ENCODE peak calls at places on chromosomes 6 and 20, in seven cellular contexts. Q, M, T, O, V, F and U are unnamed samples.

GRCh38 chr6:36964349-36964748 is 9.8 kb downstream of the PI16 start:
- DNase-seq in T (no peak), O (no peak), F (no peak), V (no peak), Q (no peak), M (no peak), U (no peak)

GRCh38 chr6:162750776-162751175 is 23.0 kb downstream of the PACRG start:
- DNase-seq in M (no peak), O (no peak), F (peak), V (no peak), Q (no peak), T (no peak), U (no peak)

GRCh38 chr20:57882451-57883161 is 172.8 kb upstream of the PMEPA1 start:
- DNase-seq in Q (no peak), O (no peak), T (no peak), V (no peak), M (no peak), F (no peak), U (peak)

GRCh38 chr6:112284603-112285002 is 30.2 kb upstream of the LAMA4 start:
- DNase-seq in O (no peak), F (no peak), T (no peak), M (no peak), V (no peak), Q (no peak), U (no peak)

GRCh38 chr6:35775031-35775430 is 1.4 kb upstream of the CLPSL2 start:
- DNase-seq in O (no peak), T (no peak), M (no peak), F (no peak), V (no peak), Q (no peak), U (no peak)

GRCh38 chr6:47258724-47259347 is 50.9 kb downstream of the TNFRSF21 start:
- DNase-seq in M (no peak), T (no peak), O (no peak), V (no peak), F (no peak), Q (no peak), U (no peak)

GRCh38 chr6:89985744-89986493 is 91.7 kb downstream of the GJA10 start:
- DNase-seq in F (peak), O (peak), T (no peak), M (peak), Q (no peak), V (no peak), U (no peak)

GRCh38 chr20:49475292-49475691 is 7.2 kb downstream of the KCNB1 start:
- DNase-seq in Q (no peak), M (no peak), T (no peak), O (no peak), V (no peak), F (no peak), U (no peak)

GRCh38 chr20:21090112-21090737 is 15.9 kb downstream of the LINC00237 start:
- DNase-seq in Q (no peak), T (no peak), V (no peak), F (no peak), O (no peak), M (no peak), U (no peak)

GRCh38 chr6:144408151-144408550 is 123.0 kb downstream of the UTRN start:
- DNase-seq in Q (no peak), O (no peak), F (peak), M (no peak), T (no peak), V (no peak), U (no peak)

GRCh38 chr6:131893198-131893597 is 58.0 kb downstream of the CCN2 start:
- DNase-seq in Q (no peak), V (no peak), M (no peak), O (no peak), T (no peak), F (no peak), U (no peak)

DNA sequence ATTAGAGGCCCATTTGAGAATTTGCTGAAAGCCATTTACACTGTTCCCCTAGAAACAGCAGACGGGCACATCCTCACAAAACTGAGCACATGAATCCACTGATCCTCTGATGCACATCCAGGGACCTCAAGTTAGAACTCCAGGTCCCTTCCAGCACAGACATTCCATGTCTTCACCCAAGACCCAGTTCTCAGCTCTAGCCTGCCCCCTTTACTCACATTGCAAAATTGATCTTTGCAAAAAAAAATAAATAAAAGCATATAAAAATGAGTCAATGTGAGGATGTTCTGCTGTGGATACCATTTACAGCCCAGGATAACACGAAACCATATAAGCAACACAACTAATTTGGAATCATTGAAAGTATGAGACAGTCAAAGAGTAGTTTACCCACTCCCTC is 458.2 kb upstream of the JARID2 start:
- DNase-seq in V (no peak), Q (no peak), F (no peak), T (no peak), M (no peak), O (no peak), U (no peak)
- TF ChIP-seq CTCF in V (no peak), Q (no peak), F (no peak), T (no peak), M (no peak), O (peak), U (no peak)

GRCh38 chr6:107868867-107869611 is 44.9 kb upstream of the SCML4 start:
- DNase-seq in Q (no peak), F (no peak), V (no peak), O (no peak), M (no peak), T (no peak), U (no peak)

GRCh38 chr6:107864235-107864970 is 40.3 kb upstream of the SCML4 start:
- DNase-seq in T (no peak), V (no peak), O (no peak), F (no peak), Q (no peak), M (no peak), U (no peak)

GRCh38 chr6:107869871-107870270 is 45.8 kb upstream of the SCML4 start:
- DNase-seq in T (no peak), Q (no peak), V (no peak), O (peak), M (no peak), F (no peak), U (no peak)

GRCh38 chr6:107867302-107867615 is 43.1 kb upstream of the SCML4 start:
- DNase-seq in V (no peak), F (no peak), T (no peak), Q (no peak), O (no peak), M (no peak), U (no peak)

DNA sequence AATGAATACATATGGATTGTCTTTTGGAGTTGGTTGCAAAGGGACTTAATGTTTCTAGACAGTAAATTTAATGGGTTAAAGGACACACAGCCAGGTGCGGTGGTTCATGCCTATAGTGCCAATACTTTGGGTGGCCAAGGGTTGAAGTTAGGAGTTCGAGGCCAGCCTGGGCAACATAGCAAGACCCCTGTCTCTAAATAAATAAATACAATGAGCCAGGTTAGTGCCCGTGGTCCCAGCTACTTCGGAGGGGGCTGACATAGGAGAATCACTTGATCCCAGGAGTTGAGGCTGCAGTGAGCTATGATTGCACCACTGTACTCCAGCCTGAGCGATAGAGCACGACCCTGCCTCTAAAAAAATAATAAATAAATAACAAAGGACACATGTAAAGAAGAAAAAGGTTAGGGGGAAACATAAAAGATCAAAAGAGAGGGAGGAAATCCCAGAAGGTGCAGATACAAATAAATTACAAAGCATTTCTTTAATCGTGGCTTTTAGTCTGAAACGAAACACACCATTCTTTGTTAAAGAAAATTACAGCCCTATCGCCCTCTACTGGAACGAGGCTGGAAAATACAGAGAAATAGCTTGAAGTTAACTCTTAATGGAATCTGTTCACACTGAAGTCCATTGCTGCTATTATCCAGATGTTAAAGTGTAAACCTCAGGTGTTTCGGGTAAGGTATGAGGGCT is 42.6 kb upstream of the SCML4 start:
- DNase-seq in O (no peak), Q (peak), F (peak), M (no peak), V (no peak), T (no peak), U (no peak)
- TF ChIP-seq CTCF in O (peak), Q (peak), F (peak), M (peak), V (peak), T (peak), U (peak)

GRCh38 chr6:32168350-32168749 is 4.0 kb downstream of the EGFL8 start:
- DNase-seq in V (no peak), F (no peak), M (no peak), Q (no peak), O (no peak), T (no peak), U (no peak)

GRCh38 chr6:32167154-32167760 is 2.9 kb downstream of the EGFL8 start:
- DNase-seq in O (no peak), F (no peak), T (no peak), M (peak), Q (no peak), V (no peak), U (no peak)

GRCh38 chr6:32167761-32168262 is 3.4 kb downstream of the EGFL8 start:
- DNase-seq in O (peak), V (no peak), Q (no peak), M (no peak), T (no peak), F (no peak), U (no peak)

GRCh38 chr6:32164295-32164694 is at the start of gene EGFL8:
- DNase-seq in Q (no peak), M (no peak), F (no peak), T (no peak), V (no peak), O (no peak), U (no peak)

GRCh38 chr6:32166411-32167061 is 2.1 kb downstream of the EGFL8 start:
- DNase-seq in O (peak), V (no peak), M (peak), F (no peak), Q (no peak), T (no peak), U (no peak)
- TF ChIP-seq CTCF in O (peak), V (no peak), M (no peak), F (no peak), Q (no peak), T (no peak), U (no peak)

GRCh38 chr6:157597461-157598312 is 216.7 kb downstream of the ZDHHC14 start:
- DNase-seq in T (no peak), F (peak), V (no peak), Q (peak), O (peak), M (peak), U (no peak)
- TF ChIP-seq CTCF in T (peak), F (peak), V (peak), Q (peak), O (peak), M (peak), U (peak)

GRCh38 chr6:101395345-101395744 is 1.8 kb downstream of the GRIK2 start:
- DNase-seq in O (no peak), T (no peak), V (no peak), F (no peak), Q (no peak), M (no peak), U (no peak)
- TF ChIP-seq CTCF in O (no peak), T (no peak), V (peak), F (no peak), Q (no peak), M (no peak), U (peak)

DNA sequence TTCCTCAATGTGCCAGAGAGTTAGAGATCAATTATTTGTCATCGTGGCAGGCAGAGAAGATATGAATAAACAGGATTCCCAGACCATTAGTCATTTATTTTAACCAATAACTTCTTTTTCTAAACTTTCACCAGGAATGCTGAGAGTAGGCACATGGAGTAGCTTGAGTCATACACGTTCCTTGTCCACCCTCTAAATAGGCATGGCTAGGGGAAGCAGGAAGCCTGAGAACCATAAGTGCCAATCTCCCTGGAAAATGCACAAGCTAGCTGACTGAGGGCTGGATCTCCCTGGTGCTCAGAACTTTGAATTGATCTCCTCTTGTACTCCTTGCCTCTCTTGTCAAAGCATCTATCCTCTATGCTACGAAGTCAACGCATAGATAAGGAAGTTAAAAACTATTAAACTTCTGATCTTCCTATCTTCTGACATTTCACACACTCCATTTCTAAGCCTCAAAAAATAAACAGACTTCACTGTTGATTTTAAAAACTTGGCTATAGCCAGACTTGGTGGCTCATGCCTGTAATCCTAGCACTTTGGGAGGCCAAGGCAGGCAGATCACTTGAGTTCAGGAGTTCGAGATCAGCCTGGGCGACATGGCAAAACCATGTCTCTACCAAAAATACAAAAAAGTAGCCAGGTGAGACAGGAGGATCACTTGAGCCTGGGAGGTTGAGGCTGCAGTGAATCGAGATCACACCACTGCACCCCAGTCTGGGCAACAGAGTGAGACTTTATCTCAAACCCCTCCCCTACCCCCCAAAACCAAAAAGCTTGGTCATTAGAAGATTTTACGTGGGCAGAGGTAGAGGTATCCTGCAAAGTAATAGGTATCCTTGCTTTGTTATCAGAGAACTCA is 11.8 kb downstream of the ADTRP start:
- DNase-seq in M (no peak), F (peak), Q (no peak), T (no peak), V (peak), O (no peak), U (no peak)
- TF ChIP-seq CTCF in M (no peak), F (no peak), Q (no peak), T (no peak), V (no peak), O (no peak), U (no peak)

GRCh38 chr6:156189714-156190113 is 587.5 kb upstream of the ARID1B start:
- DNase-seq in T (no peak), F (no peak), O (no peak), M (no peak), Q (no peak), V (no peak), U (no peak)

GRCh38 chr6:156183678-156184077 is 593.5 kb upstream of the ARID1B start:
- DNase-seq in T (no peak), V (no peak), Q (no peak), F (no peak), M (no peak), O (no peak), U (no peak)

GRCh38 chr6:156182356-156182755 is 594.8 kb upstream of the ARID1B start:
- DNase-seq in V (no peak), Q (no peak), F (no peak), O (no peak), T (no peak), M (no peak), U (no peak)

GRCh38 chr6:156189195-156189594 is 588.0 kb upstream of the ARID1B start:
- DNase-seq in F (no peak), M (no peak), T (no peak), V (no peak), Q (no peak), O (no peak), U (no peak)

DNA sequence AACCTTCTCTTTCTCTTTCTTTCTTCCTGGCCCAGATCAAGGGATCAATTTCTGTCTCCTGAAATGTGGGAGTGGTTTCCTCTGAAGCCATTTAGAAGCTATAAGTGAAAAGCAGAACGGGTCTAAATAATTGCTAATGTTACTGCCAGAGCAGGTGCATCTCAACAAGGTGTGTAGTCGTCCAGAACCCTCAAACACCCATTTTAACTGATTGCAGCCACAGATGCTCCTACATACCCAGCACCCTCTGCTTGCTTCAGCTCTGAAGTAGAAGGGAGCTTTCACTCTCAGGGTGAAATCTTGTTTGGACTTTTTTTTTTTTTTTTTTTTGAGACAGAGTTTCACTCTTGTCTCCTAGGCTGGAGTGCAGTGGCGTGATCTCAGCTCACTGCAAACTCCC is 592.1 kb upstream of the ARID1B start:
- DNase-seq in Q (no peak), M (no peak), F (no peak), O (no peak), T (no peak), V (no peak), U (no peak)
- TF ChIP-seq CTCF in Q (no peak), M (no peak), F (no peak), O (no peak), T (no peak), V (no peak), U (no peak)

GRCh38 chr6:136923116-136923953 is 1.2 kb downstream of the SLC35D3 start:
- DNase-seq in M (peak), F (no peak), T (no peak), V (no peak), O (no peak), Q (peak), U (no peak)

GRCh38 chr6:136930528-136930927 is 8.4 kb downstream of the SLC35D3 start:
- DNase-seq in V (no peak), Q (no peak), T (no peak), M (no peak), O (no peak), F (no peak), U (no peak)

GRCh38 chr6:136923954-136924291 is 1.8 kb downstream of the SLC35D3 start:
- DNase-seq in M (no peak), F (no peak), V (no peak), Q (no peak), T (no peak), O (no peak), U (no peak)

GRCh38 chr6:136926383-136926782 is 4.3 kb downstream of the SLC35D3 start:
- DNase-seq in O (no peak), T (no peak), M (no peak), Q (no peak), V (no peak), F (no peak), U (no peak)

GRCh38 chr6:136927313-136927712 is 5.2 kb downstream of the SLC35D3 start:
- DNase-seq in F (no peak), M (no peak), V (no peak), Q (peak), T (no peak), O (peak), U (no peak)
- TF ChIP-seq CTCF in F (peak), M (no peak), V (peak), Q (peak), T (no peak), O (peak), U (peak)

GRCh38 chr6:84774174-84775158 is 10.1 kb upstream of the TBX18 start:
- DNase-seq in V (no peak), Q (peak), M (peak), T (peak), O (peak), F (peak), U (no peak)
- TF ChIP-seq CTCF in V (peak), Q (peak), M (peak), T (peak), O (peak), F (peak), U (peak)